ENCODE peak calls at places on chromosomes 2 and 18, in nine cellular contexts. D is PC-9, S is stomach, U is AG04450, P is uterus, M is nephron progenitor cell, X is cardiac fibroblast, Z is mesothelial cell of epicardium, I is HFF-Myc. J is an unnamed sample.

GRCh38 chr18:70216788-70217187 is 11.3 kb upstream of the RTTN start:
- DNase-seq in P (no peak), X (no peak), S (no peak), D (no peak), Z (no peak), M (no peak), U (peak; percentile 47), I (no peak), J (no peak)

GRCh38 chr2:177939211-177939610 is 133.4 kb downstream of the PDE11A start:
- DNase-seq in I (no peak), D (no peak), X (no peak), M (no peak), Z (no peak), S (no peak), U (no peak), P (no peak), J (no peak)

GRCh38 chr2:636649-637405 is 40.4 kb downstream of the TMEM18 start:
- DNase-seq in I (peak; percentile 17), Z (peak; percentile 67), U (peak; percentile 8), P (peak; percentile 81), D (peak; percentile 41), M (peak; percentile 79), X (peak; percentile 75), S (peak; percentile 77), J (peak; percentile 72)

GRCh38 chr18:21406111-21406510 is 164.1 kb downstream of the GREB1L start:
- DNase-seq in I (no peak), X (peak; percentile 43), S (no peak), P (no peak), U (no peak), M (no peak), Z (no peak), D (no peak), J (peak; percentile 15)

GRCh38 chr2:240981273-240981672 is 17.1 kb upstream of the SNED1 start:
- DNase-seq in S (no peak), D (no peak), X (peak; percentile 29), U (no peak), P (no peak), Z (no peak), M (peak; percentile 1), I (no peak), J (no peak)

GRCh38 chr2:205073433-205074020 is 528.3 kb downstream of the PARD3B start:
- DNase-seq in M (no peak), U (no peak), X (no peak), S (no peak), P (no peak), I (peak; percentile 47), Z (no peak), D (no peak), J (no peak)

GRCh38 chr2:121472465-121472993 is 58.2 kb upstream of the RNU4ATAC start:
- DNase-seq in M (no peak), P (no peak), X (no peak), D (no peak), Z (no peak), U (no peak), I (no peak), S (no peak), J (no peak)

GRCh38 chr2:215419769-215420470 is 15.9 kb downstream of the FN1 start:
- DNase-seq in D (no peak), S (no peak), U (no peak), Z (no peak), P (no peak), X (no peak), I (no peak), M (no peak), J (no peak)

DNA sequence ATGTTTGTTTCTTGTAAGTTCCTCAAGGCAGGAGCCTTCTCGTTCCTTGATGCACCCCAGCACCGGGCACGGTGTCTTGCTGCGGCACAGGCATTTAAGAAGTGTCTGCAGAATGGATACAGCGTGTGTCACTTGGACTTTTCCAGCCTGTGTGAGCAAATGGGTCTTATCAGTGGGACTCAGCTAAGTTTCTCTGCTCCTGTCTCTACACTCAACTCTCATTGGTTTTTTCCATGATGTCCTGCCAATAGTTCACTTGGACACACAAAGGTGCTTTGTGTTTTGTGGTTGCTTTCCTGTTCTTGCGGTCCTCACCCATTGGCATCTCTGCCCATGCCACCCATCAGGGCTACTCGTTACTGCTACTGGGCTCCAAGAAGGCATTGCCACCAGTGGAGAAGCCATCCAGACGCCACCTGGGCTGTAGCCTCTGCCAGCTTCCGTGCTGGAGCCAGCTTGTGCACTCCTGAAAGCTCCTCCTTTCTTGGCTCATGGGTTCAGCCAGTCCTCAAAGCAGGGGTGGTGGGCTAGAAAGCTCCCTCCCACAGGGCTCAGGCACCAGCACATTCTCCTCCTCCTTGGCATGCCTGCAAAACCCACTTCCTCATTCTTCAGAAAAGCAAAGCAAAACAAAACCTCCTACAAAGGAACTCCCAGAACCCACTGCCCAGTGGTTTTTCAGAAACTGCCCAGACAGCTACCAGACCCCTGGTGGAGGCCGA is 41.4 kb downstream of the IL1R2 start:
- DNase-seq in U (peak; percentile 69), D (peak; percentile 77), M (no peak), Z (no peak), I (peak; percentile 64), S (peak; percentile 81), P (peak; percentile 37), X (peak; percentile 90), J (peak; percentile 77)
- TF ChIP-seq CTCF in U (peak; percentile 47), D (no peak), M (no peak), Z (no peak), I (peak; percentile 21), S (no peak), P (no peak), X (peak; percentile 24), J (no peak)

GRCh38 chr2:235394278-235394828 is 99.5 kb upstream of the AGAP1 start:
- DNase-seq in S (no peak), M (no peak), Z (no peak), P (no peak), X (peak; percentile 90), I (peak; percentile 27), U (peak; percentile 20), D (peak; percentile 76), J (peak; percentile 95)
- TF ChIP-seq CTCF in S (no peak), M (no peak), Z (no peak), P (no peak), X (no peak), I (no peak), U (no peak), D (peak; percentile 57), J (peak; percentile 17)

GRCh38 chr18:2655954-2656236 is 369 bp downstream of the SMCHD1 start:
- DNase-seq in U (no peak), S (no peak), I (no peak), X (no peak), M (no peak), P (peak; percentile 52), D (no peak), Z (no peak), J (no peak)
- TF ChIP-seq CTCF in U (no peak), S (no peak), I (no peak), X (no peak), M (no peak), P (no peak), D (no peak), Z (no peak), J (no peak)

GRCh38 chr18:37578886-37579513 is 13.4 kb upstream of the CELF4 start:
- DNase-seq in U (no peak), M (no peak), D (no peak), P (no peak), X (peak; percentile 16), I (peak; percentile 12), S (no peak), Z (no peak), J (peak; percentile 53)
- TF ChIP-seq CTCF in U (peak; percentile 44), M (peak; percentile 56), D (peak; percentile 52), P (no peak), X (no peak), I (peak; percentile 30), S (no peak), Z (peak; percentile 67), J (no peak)

GRCh38 chr2:21118302-21118920 is 5.4 kb upstream of the TDRD15 start:
- DNase-seq in P (no peak), Z (no peak), D (peak; percentile 15), U (no peak), I (no peak), X (peak; percentile 25), S (no peak), M (peak; percentile 21), J (peak; percentile 40)
- TF ChIP-seq CTCF in P (peak; percentile 54), Z (no peak), D (peak; percentile 61), U (peak; percentile 45), I (peak; percentile 22), X (peak; percentile 9), S (peak; percentile 22), M (peak; percentile 51), J (peak; percentile 49)

GRCh38 chr2:230913812-230914211 is 11.2 kb downstream of the GPR55 start:
- DNase-seq in S (peak; percentile 17), P (no peak), D (no peak), M (no peak), Z (no peak), U (no peak), X (no peak), I (no peak), J (no peak)

GRCh38 chr2:230915297-230915696 is 9.7 kb downstream of the GPR55 start:
- DNase-seq in Z (no peak), S (peak; percentile 1), P (no peak), D (no peak), X (no peak), I (no peak), M (no peak), U (no peak), J (no peak)

GRCh38 chr2:230914886-230915285 is 10.2 kb downstream of the GPR55 start:
- DNase-seq in S (no peak), Z (no peak), P (no peak), I (no peak), X (no peak), U (no peak), D (no peak), M (no peak), J (no peak)

GRCh38 chr2:230912046-230912445 is 13.0 kb downstream of the GPR55 start:
- DNase-seq in D (no peak), X (no peak), U (no peak), S (no peak), M (no peak), I (no peak), Z (no peak), P (no peak), J (no peak)

GRCh38 chr2:230913406-230913805 is 11.6 kb downstream of the GPR55 start:
- DNase-seq in U (no peak), Z (no peak), I (no peak), S (peak; percentile 47), M (no peak), P (no peak), X (peak; percentile 37), D (no peak), J (peak; percentile 32)
- TF ChIP-seq CTCF in U (peak; percentile 33), Z (peak; percentile 42), I (peak; percentile 42), S (peak; percentile 44), M (peak; percentile 42), P (no peak), X (peak; percentile 55), D (peak; percentile 49), J (peak; percentile 20)

DNA sequence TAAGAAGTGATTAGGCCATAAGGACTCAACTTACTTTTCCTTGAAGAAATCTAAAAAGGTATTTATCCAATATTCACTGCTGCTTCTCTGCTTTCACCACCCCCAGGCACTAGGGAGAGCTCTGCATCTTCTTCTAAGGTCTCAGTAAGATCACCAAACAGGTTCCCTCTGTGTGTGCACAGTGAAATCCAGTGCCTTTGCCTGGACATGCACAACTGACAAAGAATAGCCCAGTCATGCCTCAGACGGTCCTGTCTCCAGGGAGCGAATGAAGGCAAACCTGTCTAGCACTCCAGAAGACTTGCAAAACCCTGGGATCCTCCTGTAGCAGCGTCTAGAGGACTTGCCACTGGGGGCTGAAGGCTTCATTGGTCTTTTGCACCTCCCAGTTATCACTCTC is 344.5 kb upstream of the LRATD1 start:
- DNase-seq in D (peak; percentile 60), S (no peak), P (no peak), Z (no peak), U (no peak), M (no peak), I (no peak), X (no peak), J (peak; percentile 63)
- TF ChIP-seq CTCF in D (no peak), S (no peak), P (no peak), Z (no peak), U (no peak), M (no peak), I (no peak), X (no peak), J (no peak)

GRCh38 chr2:169827272-169828140 is at the start of gene UBR3:
- DNase-seq in I (peak; percentile 67), S (peak; percentile 93), Z (peak; percentile 95), M (peak; percentile 95), U (peak; percentile 86), D (peak; percentile 84), X (peak; percentile 93), P (peak; percentile 95), J (peak; percentile 89)
- TF ChIP-seq CTCF in I (no peak), S (no peak), Z (no peak), M (no peak), U (peak; percentile 19), D (no peak), X (no peak), P (peak; percentile 7), J (no peak)